ENCODE peak calls at places on chromosome 20, in seven cellular contexts. One of them, this sample, is unnamed. For H3K4me1, the result is how much of the 10 kb centered on the place peaks cover.

GRCh38 chr20:602357-602970 is 7.6 kb downstream of the TCF15 start:
- DNase-seq in CD4-positive, CD25-positive, alpha-beta regulatory T cell: no peak
- DNase-seq in heart right ventricle: peak
- DNase-seq in Panc1: no peak
- DNase-seq in psoas muscle: peak
- DNase-seq in fibroblast of lung: no peak
- DNase-seq in left lung: no peak
- DNase-seq in this sample: no peak

GRCh38 chr20:38873050-38873581 is 53.1 kb upstream of the FAM83D start:
- DNase-seq in CD4-positive, CD25-positive, alpha-beta regulatory T cell: peak
- DNase-seq in heart right ventricle: no peak
- DNase-seq in Panc1: no peak
- DNase-seq in psoas muscle: no peak
- DNase-seq in fibroblast of lung: no peak
- DNase-seq in left lung: no peak
- DNase-seq in this sample: peak

GRCh38 chr20:32875673-32876072 is 16.9 kb downstream of the EFCAB8 start:
- DNase-seq in CD4-positive, CD25-positive, alpha-beta regulatory T cell: no peak
- DNase-seq in heart right ventricle: no peak
- DNase-seq in Panc1: no peak
- DNase-seq in psoas muscle: no peak
- DNase-seq in fibroblast of lung: no peak
- DNase-seq in left lung: no peak
- DNase-seq in this sample: no peak

GRCh38 chr20:7971536-7972285 is 31.5 kb upstream of the HAO1 start:
- DNase-seq in CD4-positive, CD25-positive, alpha-beta regulatory T cell: no peak
- DNase-seq in heart right ventricle: no peak
- DNase-seq in Panc1: no peak
- DNase-seq in psoas muscle: no peak
- DNase-seq in fibroblast of lung: peak
- DNase-seq in left lung: no peak
- DNase-seq in this sample: no peak

GRCh38 chr20:42179768-42180167 is 561.6 kb upstream of the CHD6 start:
- DNase-seq in CD4-positive, CD25-positive, alpha-beta regulatory T cell: no peak
- DNase-seq in heart right ventricle: no peak
- DNase-seq in Panc1: no peak
- DNase-seq in psoas muscle: no peak
- DNase-seq in fibroblast of lung: no peak
- DNase-seq in left lung: no peak
- DNase-seq in this sample: no peak

GRCh38 chr20:55143605-55144004 is 668.2 kb downstream of the DOK5 start:
- DNase-seq in CD4-positive, CD25-positive, alpha-beta regulatory T cell: no peak
- DNase-seq in heart right ventricle: no peak
- DNase-seq in Panc1: no peak
- DNase-seq in psoas muscle: no peak
- DNase-seq in fibroblast of lung: no peak
- DNase-seq in left lung: no peak
- DNase-seq in this sample: no peak

GRCh38 chr20:39041067-39041466 is 78.9 kb downstream of the DHX35 start:
- DNase-seq in CD4-positive, CD25-positive, alpha-beta regulatory T cell: no peak
- DNase-seq in heart right ventricle: no peak
- DNase-seq in Panc1: no peak
- DNase-seq in psoas muscle: no peak
- DNase-seq in fibroblast of lung: no peak
- DNase-seq in left lung: no peak
- DNase-seq in this sample: no peak

GRCh38 chr20:6028795-6029194 is 25.1 kb downstream of the LRRN4 start:
- DNase-seq in CD4-positive, CD25-positive, alpha-beta regulatory T cell: no peak
- DNase-seq in heart right ventricle: no peak
- DNase-seq in Panc1: no peak
- DNase-seq in psoas muscle: no peak
- DNase-seq in fibroblast of lung: no peak
- DNase-seq in left lung: no peak
- DNase-seq in this sample: no peak

GRCh38 chr20:39674842-39675241 is 712.7 kb downstream of the DHX35 start:
- DNase-seq in CD4-positive, CD25-positive, alpha-beta regulatory T cell: no peak
- DNase-seq in heart right ventricle: no peak
- DNase-seq in Panc1: no peak
- DNase-seq in psoas muscle: no peak
- DNase-seq in fibroblast of lung: no peak
- DNase-seq in left lung: no peak
- DNase-seq in this sample: no peak

GRCh38 chr20:64069614-64070243 is 6.7 kb downstream of the TCEA2 start:
- DNase-seq in CD4-positive, CD25-positive, alpha-beta regulatory T cell: peak
- DNase-seq in heart right ventricle: no peak
- DNase-seq in Panc1: no peak
- DNase-seq in psoas muscle: no peak
- DNase-seq in fibroblast of lung: no peak
- DNase-seq in left lung: no peak
- DNase-seq in this sample: no peak

GRCh38 chr20:63706852-63707557 is 771 bp downstream of the ARFRP1 start:
- DNase-seq in CD4-positive, CD25-positive, alpha-beta regulatory T cell: peak
- DNase-seq in heart right ventricle: peak
- DNase-seq in Panc1: no peak
- DNase-seq in psoas muscle: peak
- DNase-seq in fibroblast of lung: no peak
- DNase-seq in left lung: peak
- DNase-seq in this sample: peak

GRCh38 chr20:51301026-51301425 is 241.5 kb downstream of the NFATC2 start:
- DNase-seq in CD4-positive, CD25-positive, alpha-beta regulatory T cell: no peak
- DNase-seq in heart right ventricle: no peak
- DNase-seq in Panc1: no peak
- DNase-seq in psoas muscle: no peak
- DNase-seq in fibroblast of lung: no peak
- DNase-seq in left lung: no peak
- DNase-seq in this sample: no peak

GRCh38 chr20:24543168-24543567 is 73.7 kb downstream of the SYNDIG1 start:
- DNase-seq in CD4-positive, CD25-positive, alpha-beta regulatory T cell: no peak
- DNase-seq in heart right ventricle: no peak
- DNase-seq in Panc1: no peak
- DNase-seq in psoas muscle: no peak
- DNase-seq in fibroblast of lung: no peak
- DNase-seq in left lung: no peak
- DNase-seq in this sample: no peak

GRCh38 chr20:32252189-32252588 is 25.3 kb upstream of the KIF3B start:
- DNase-seq in CD4-positive, CD25-positive, alpha-beta regulatory T cell: peak
- DNase-seq in heart right ventricle: no peak
- DNase-seq in Panc1: no peak
- DNase-seq in psoas muscle: no peak
- DNase-seq in fibroblast of lung: no peak
- DNase-seq in left lung: no peak
- DNase-seq in this sample: peak

GRCh38 chr20:50346372-50347347 is 156.0 kb downstream of the CEBPB start:
- DNase-seq in CD4-positive, CD25-positive, alpha-beta regulatory T cell: peak
- DNase-seq in heart right ventricle: peak
- DNase-seq in Panc1: no peak
- DNase-seq in psoas muscle: peak
- DNase-seq in fibroblast of lung: peak
- DNase-seq in left lung: peak
- DNase-seq in this sample: peak

GRCh38 chr20:21203036-21203656 is 77.3 kb downstream of the KIZ start:
- DNase-seq in CD4-positive, CD25-positive, alpha-beta regulatory T cell: no peak
- DNase-seq in heart right ventricle: no peak
- DNase-seq in Panc1: no peak
- DNase-seq in psoas muscle: no peak
- DNase-seq in fibroblast of lung: no peak
- DNase-seq in left lung: no peak
- DNase-seq in this sample: no peak

GRCh38 chr20:58697867-58698703 is 5.5 kb downstream of the NPEPL1 start:
- DNase-seq in CD4-positive, CD25-positive, alpha-beta regulatory T cell: no peak
- DNase-seq in heart right ventricle: no peak
- DNase-seq in Panc1: no peak
- DNase-seq in psoas muscle: no peak
- DNase-seq in fibroblast of lung: no peak
- DNase-seq in left lung: peak
- DNase-seq in this sample: no peak

GRCh38 chr20:20036756-20037155 is 15.5 kb downstream of the CRNKL1 start:
- DNase-seq in CD4-positive, CD25-positive, alpha-beta regulatory T cell: no peak
- DNase-seq in heart right ventricle: no peak
- DNase-seq in Panc1: no peak
- DNase-seq in psoas muscle: no peak
- DNase-seq in fibroblast of lung: no peak
- DNase-seq in left lung: no peak
- DNase-seq in this sample: no peak

GRCh38 chr20:58349586-58349985 is 39.4 kb upstream of the VAPB start:
- DNase-seq in CD4-positive, CD25-positive, alpha-beta regulatory T cell: no peak
- DNase-seq in heart right ventricle: no peak
- DNase-seq in Panc1: no peak
- DNase-seq in psoas muscle: no peak
- DNase-seq in fibroblast of lung: peak
- DNase-seq in left lung: no peak
- DNase-seq in this sample: no peak

GRCh38 chr20:32139947-32140346 is 30.4 kb downstream of the TM9SF4 start:
- DNase-seq in CD4-positive, CD25-positive, alpha-beta regulatory T cell: no peak
- DNase-seq in heart right ventricle: no peak
- DNase-seq in Panc1: no peak
- DNase-seq in psoas muscle: no peak
- DNase-seq in fibroblast of lung: no peak
- DNase-seq in left lung: no peak
- DNase-seq in this sample: no peak

DNA sequence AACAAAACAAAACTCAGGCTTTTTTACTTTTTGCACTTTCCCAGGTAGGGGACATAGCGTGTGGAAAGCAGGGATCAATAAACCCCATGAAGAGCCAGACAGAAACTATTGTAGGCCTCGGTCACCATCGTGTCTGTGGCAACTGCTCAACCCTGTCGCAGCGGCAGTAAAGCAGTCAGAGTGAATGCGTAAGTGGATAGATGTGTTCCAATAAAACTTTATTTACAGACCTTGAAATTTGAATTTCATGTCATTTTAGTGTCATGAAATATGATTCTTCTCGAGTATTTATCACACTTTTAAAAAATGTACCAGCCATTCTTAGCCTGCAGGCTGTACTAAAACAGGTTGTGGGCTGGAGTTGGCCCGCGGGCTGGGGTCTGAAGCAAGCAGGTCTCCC is 14.5 kb downstream of the BMP7 start:
- DNase-seq in CD4-positive, CD25-positive, alpha-beta regulatory T cell: no peak
- DNase-seq in heart right ventricle: no peak
- DNase-seq in Panc1: no peak
- DNase-seq in psoas muscle: no peak
- DNase-seq in fibroblast of lung: no peak
- DNase-seq in left lung: no peak
- DNase-seq in this sample: no peak
- H3K4me1 ChIP-seq in CD4-positive, CD25-positive, alpha-beta regulatory T cell: under half
- H3K4me1 ChIP-seq in heart right ventricle: under half
- H3K4me1 ChIP-seq in Panc1: under half
- H3K4me1 ChIP-seq in psoas muscle: under half
- H3K4me1 ChIP-seq in fibroblast of lung: under half
- H3K4me1 ChIP-seq in left lung: under half
- H3K4me1 ChIP-seq in this sample: under half

GRCh38 chr20:60213126-60213893 is 255.1 kb downstream of the CDH26 start:
- DNase-seq in CD4-positive, CD25-positive, alpha-beta regulatory T cell: no peak
- DNase-seq in heart right ventricle: no peak
- DNase-seq in Panc1: no peak
- DNase-seq in psoas muscle: no peak
- DNase-seq in fibroblast of lung: no peak
- DNase-seq in left lung: no peak
- DNase-seq in this sample: no peak
- H3K4me1 ChIP-seq in CD4-positive, CD25-positive, alpha-beta regulatory T cell: under half
- H3K4me1 ChIP-seq in heart right ventricle: under half
- H3K4me1 ChIP-seq in Panc1: under half
- H3K4me1 ChIP-seq in psoas muscle: under half
- H3K4me1 ChIP-seq in fibroblast of lung: under half
- H3K4me1 ChIP-seq in left lung: under half
- H3K4me1 ChIP-seq in this sample: under half

GRCh38 chr20:14304466-14304865 is 32.9 kb downstream of the FLRT3 start:
- DNase-seq in CD4-positive, CD25-positive, alpha-beta regulatory T cell: no peak
- DNase-seq in heart right ventricle: no peak
- DNase-seq in Panc1: no peak
- DNase-seq in psoas muscle: no peak
- DNase-seq in fibroblast of lung: no peak
- DNase-seq in left lung: no peak
- DNase-seq in this sample: no peak
- H3K4me1 ChIP-seq in CD4-positive, CD25-positive, alpha-beta regulatory T cell: under half
- H3K4me1 ChIP-seq in heart right ventricle: under half
- H3K4me1 ChIP-seq in Panc1: under half
- H3K4me1 ChIP-seq in psoas muscle: under half
- H3K4me1 ChIP-seq in fibroblast of lung: under half
- H3K4me1 ChIP-seq in left lung: under half
- H3K4me1 ChIP-seq in this sample: under half

GRCh38 chr20:41174373-41174772 is 37.0 kb downstream of the PLCG1 start:
- DNase-seq in CD4-positive, CD25-positive, alpha-beta regulatory T cell: no peak
- DNase-seq in heart right ventricle: peak
- DNase-seq in Panc1: no peak
- DNase-seq in psoas muscle: no peak
- DNase-seq in fibroblast of lung: no peak
- DNase-seq in left lung: no peak
- DNase-seq in this sample: no peak

GRCh38 chr20:41173791-41174341 is 36.5 kb downstream of the PLCG1 start:
- DNase-seq in CD4-positive, CD25-positive, alpha-beta regulatory T cell: no peak
- DNase-seq in heart right ventricle: peak
- DNase-seq in Panc1: no peak
- DNase-seq in psoas muscle: no peak
- DNase-seq in fibroblast of lung: no peak
- DNase-seq in left lung: no peak
- DNase-seq in this sample: no peak

GRCh38 chr20:41171736-41172295 is 34.5 kb downstream of the PLCG1 start:
- DNase-seq in CD4-positive, CD25-positive, alpha-beta regulatory T cell: no peak
- DNase-seq in heart right ventricle: no peak
- DNase-seq in Panc1: no peak
- DNase-seq in psoas muscle: no peak
- DNase-seq in fibroblast of lung: no peak
- DNase-seq in left lung: peak
- DNase-seq in this sample: no peak

GRCh38 chr20:41173161-41173721 is 35.9 kb downstream of the PLCG1 start:
- DNase-seq in CD4-positive, CD25-positive, alpha-beta regulatory T cell: peak
- DNase-seq in heart right ventricle: peak
- DNase-seq in Panc1: peak
- DNase-seq in psoas muscle: peak
- DNase-seq in fibroblast of lung: peak
- DNase-seq in left lung: peak
- DNase-seq in this sample: peak

DNA sequence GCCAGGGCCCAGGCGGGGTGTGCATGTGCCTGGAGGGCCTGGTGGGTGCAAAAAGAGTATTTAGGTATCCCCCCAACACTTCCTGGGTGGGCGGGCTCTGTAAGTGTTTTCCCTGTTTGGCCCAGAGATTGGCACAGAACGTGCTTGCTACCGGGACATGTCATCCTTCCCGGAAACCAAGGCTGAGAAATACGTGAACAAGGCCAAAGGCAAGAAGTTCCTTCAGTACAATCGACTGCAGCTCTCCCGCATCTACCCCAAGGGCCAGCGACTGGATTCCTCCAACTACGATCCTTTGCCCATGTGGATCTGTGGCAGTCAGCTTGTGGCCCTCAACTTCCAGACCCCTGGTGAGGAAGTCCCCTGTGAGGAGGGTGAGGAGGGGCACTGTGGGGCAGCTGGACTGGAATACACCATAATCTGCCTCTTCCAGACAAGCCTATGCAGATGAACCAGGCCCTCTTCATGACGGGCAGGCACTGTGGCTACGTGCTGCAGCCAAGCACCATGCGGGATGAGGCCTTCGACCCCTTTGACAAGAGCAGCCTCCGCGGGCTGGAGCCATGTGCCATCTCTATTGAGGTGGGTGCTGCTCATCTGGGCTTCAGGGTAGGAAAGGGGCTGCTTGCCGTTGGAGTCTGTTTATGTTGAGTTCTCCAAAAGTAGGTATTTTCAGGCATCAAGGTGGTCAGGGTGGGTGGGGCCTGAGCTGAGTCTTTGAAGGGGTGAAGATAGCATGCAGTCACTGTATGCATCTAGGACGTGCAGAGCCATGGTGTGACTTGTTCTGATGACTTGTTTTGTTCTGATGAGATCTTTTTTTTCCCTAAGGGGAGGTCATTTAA is 35.2 kb downstream of the PLCG1 start:
- DNase-seq in CD4-positive, CD25-positive, alpha-beta regulatory T cell: no peak
- DNase-seq in heart right ventricle: peak
- DNase-seq in Panc1: no peak
- DNase-seq in psoas muscle: no peak
- DNase-seq in fibroblast of lung: no peak
- DNase-seq in left lung: peak
- DNase-seq in this sample: no peak
- H3K4me1 ChIP-seq in CD4-positive, CD25-positive, alpha-beta regulatory T cell: under half
- H3K4me1 ChIP-seq in heart right ventricle: under half
- H3K4me1 ChIP-seq in Panc1: under half
- H3K4me1 ChIP-seq in psoas muscle: under half
- H3K4me1 ChIP-seq in fibroblast of lung: under half
- H3K4me1 ChIP-seq in left lung: under half
- H3K4me1 ChIP-seq in this sample: under half

This sample was measured in naive thymus-derived CD4-positive, alpha-beta T cell.